ENCODE peak calls at places on chromosome 1, in four cellular contexts. Y is stimulated activated CD8-positive, alpha-beta memory T cell treated with anti-CD3 and anti-CD28 coated beads, Interleukin-15, amount 100 ng/mL, for 1 hour; A is ovary; E is fibroblast of pulmonary artery. U is an unnamed sample.

GRCh38 chr1:186424539-186424938 is 36.4 kb downstream of the PDC start:
- DNase-seq in Y (no peak), A (no peak), E (peak), U (no peak)

GRCh38 chr1:79355073-79355472 is 348.5 kb upstream of the ADGRL4 start:
- DNase-seq in Y (no peak), A (no peak), E (peak), U (no peak)

GRCh38 chr1:182297312-182297711 is 94.3 kb downstream of the GLUL start:
- DNase-seq in Y (no peak), A (no peak), E (no peak), U (no peak)

GRCh38 chr1:178143730-178144343 is 49.9 kb downstream of the RASAL2 start:
- DNase-seq in Y (no peak), A (no peak), E (no peak), U (no peak)

GRCh38 chr1:162984699-162985098 is 84.5 kb upstream of the RGS4 start:
- DNase-seq in Y (no peak), A (no peak), E (peak), U (no peak)

GRCh38 chr1:7501259-7501560 is 269.9 kb upstream of the VAMP3 start:
- DNase-seq in Y (no peak), A (peak), E (no peak), U (no peak)

GRCh38 chr1:181033128-181033798 is 520 bp upstream of the MR1 start:
- DNase-seq in Y (no peak), A (peak), E (peak), U (peak)

GRCh38 chr1:22876359-22877111 is 96.1 kb downstream of the LACTBL1 start:
- DNase-seq in Y (no peak), A (peak), E (peak), U (no peak)